ENCODE peak calls at places on chromosomes 11 and 22, in seven cellular contexts. A is SK-N-SH, R is HCT116, U is mammary epithelial cell, N is PC-3, E is fibroblast of lung, S is IMR-90. O is an unnamed sample. For H3K9me3, the result is how much of the 10 kb centered on the place peaks cover.

GRCh38 chr22:45891996-45892621 is 84.9 kb downstream of the WNT7B start:
- DNase-seq in A (no peak), R (no peak), U (no peak), N (no peak), E (no peak), S (no peak), O (peak)

GRCh38 chr11:47248664-47249377 is at the start of gene ACP2:
- DNase-seq in A (peak), R (peak), U (peak), N (peak), E (peak), S (peak), O (peak)

GRCh38 chr11:66543263-66544107 is 2.4 kb downstream of the ZDHHC24 start:
- DNase-seq in A (peak), R (no peak), U (no peak), N (no peak), E (peak), S (peak), O (peak)

GRCh38 chr11:17595526-17596309 is 48.7 kb downstream of the OTOG start:
- DNase-seq in A (no peak), R (no peak), U (no peak), N (no peak), E (no peak), S (no peak), O (no peak)

GRCh38 chr11:12376259-12376971 is 956 bp upstream of the PARVA start:
- DNase-seq in A (no peak), R (no peak), U (no peak), N (no peak), E (peak), S (peak), O (no peak)

GRCh38 chr11:6548121-6548520 is 51.0 kb downstream of the DNHD1 start:
- DNase-seq in A (no peak), R (no peak), U (no peak), N (no peak), E (no peak), S (no peak), O (no peak)

GRCh38 chr11:111205622-111206385 is 39.7 kb upstream of the POU2AF2 start:
- DNase-seq in A (no peak), R (no peak), U (no peak), N (peak), E (peak), S (no peak), O (no peak)

GRCh38 chr22:29311468-29312217 is 3.9 kb downstream of the RASL10A start:
- DNase-seq in A (peak), R (no peak), U (no peak), N (no peak), E (no peak), S (no peak), O (no peak)

GRCh38 chr11:119752946-119753345 is 23.9 kb upstream of the NECTIN1 start:
- DNase-seq in A (no peak), R (no peak), U (no peak), N (no peak), E (peak), S (no peak), O (no peak)

GRCh38 chr22:22893077-22893805 is 5.6 kb downstream of the IGLL5 start:
- DNase-seq in A (no peak), R (no peak), U (no peak), N (no peak), E (no peak), S (no peak), O (no peak)

GRCh38 chr11:80163011-80163410 is 722.2 kb upstream of the TENM4 start:
- DNase-seq in A (no peak), R (no peak), U (peak), N (peak), E (peak), S (peak), O (no peak)

GRCh38 chr11:41256060-41256459 is 203.4 kb downstream of the LRRC4C start:
- DNase-seq in A (no peak), R (no peak), U (no peak), N (no peak), E (no peak), S (no peak), O (no peak)

GRCh38 chr22:38112361-38112760 is 1.9 kb upstream of the BAIAP2L2 start:
- DNase-seq in A (no peak), R (no peak), U (no peak), N (no peak), E (no peak), S (no peak), O (no peak)

GRCh38 chr11:125679837-125680236 is 810 bp downstream of the ACRV1 start:
- DNase-seq in A (no peak), R (no peak), U (no peak), N (no peak), E (no peak), S (no peak), O (no peak)
- H3K9ac ChIP-seq in A (no peak), R (no peak), U (no peak), N (no peak), E (no peak), S (no peak), O (no peak)

DNA sequence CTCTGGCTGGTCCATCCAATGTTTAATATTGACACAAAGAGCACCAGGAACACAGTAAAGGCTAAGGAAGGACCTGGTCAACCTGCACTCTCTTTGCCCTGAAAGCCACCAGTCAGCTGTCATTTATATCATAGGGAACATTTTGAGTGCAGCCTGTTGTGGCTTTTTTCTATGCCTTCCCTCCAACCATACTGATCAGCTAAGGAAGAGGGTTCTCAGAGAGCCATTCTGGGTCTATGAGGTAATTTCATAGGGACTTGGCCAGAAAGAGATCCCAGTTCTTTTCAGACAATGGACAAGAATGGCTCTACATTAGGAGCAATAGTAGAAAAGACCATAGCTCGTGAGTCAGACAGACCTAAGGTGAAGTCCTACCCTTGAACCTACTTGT is 132.8 kb downstream of the CCDC34 start:
- DNase-seq in A (no peak), R (no peak), U (no peak), N (no peak), E (peak), S (no peak), O (no peak)
- H3K9me3 ChIP-seq in A (under half), R (under half), U (under half), N (under half), E (under half), S (under half), O (under half)

GRCh38 chr11:28621648-28622215 is 513.5 kb downstream of the METTL15 start:
- DNase-seq in A (no peak), R (no peak), U (no peak), N (no peak), E (peak), S (peak), O (no peak)
- H3K9ac ChIP-seq in A (no peak), R (no peak), U (no peak), N (no peak), E (no peak), S (no peak), O (no peak)

GRCh38 chr11:2645779-2646118 is 54.0 kb downstream of the KCNQ1OT1 start:
- DNase-seq in A (no peak), R (no peak), U (no peak), N (no peak), E (no peak), S (no peak), O (no peak)

GRCh38 chr11:2647167-2647566 is 52.6 kb downstream of the KCNQ1OT1 start:
- DNase-seq in A (no peak), R (no peak), U (no peak), N (no peak), E (no peak), S (no peak), O (no peak)

GRCh38 chr11:2647953-2648352 is 51.8 kb downstream of the KCNQ1OT1 start:
- DNase-seq in A (no peak), R (no peak), U (no peak), N (no peak), E (no peak), S (no peak), O (no peak)

GRCh38 chr11:2643746-2644145 is 56.0 kb downstream of the KCNQ1OT1 start:
- DNase-seq in A (no peak), R (no peak), U (no peak), N (no peak), E (no peak), S (no peak), O (no peak)

GRCh38 chr11:2644844-2645778 is 54.7 kb downstream of the KCNQ1OT1 start:
- DNase-seq in A (no peak), R (no peak), U (no peak), N (no peak), E (no peak), S (no peak), O (no peak)
- H3K9me3 ChIP-seq in A (under half), R (under half), U (under half), N (under half), E (under half), S (under half), O (half or more)

DNA sequence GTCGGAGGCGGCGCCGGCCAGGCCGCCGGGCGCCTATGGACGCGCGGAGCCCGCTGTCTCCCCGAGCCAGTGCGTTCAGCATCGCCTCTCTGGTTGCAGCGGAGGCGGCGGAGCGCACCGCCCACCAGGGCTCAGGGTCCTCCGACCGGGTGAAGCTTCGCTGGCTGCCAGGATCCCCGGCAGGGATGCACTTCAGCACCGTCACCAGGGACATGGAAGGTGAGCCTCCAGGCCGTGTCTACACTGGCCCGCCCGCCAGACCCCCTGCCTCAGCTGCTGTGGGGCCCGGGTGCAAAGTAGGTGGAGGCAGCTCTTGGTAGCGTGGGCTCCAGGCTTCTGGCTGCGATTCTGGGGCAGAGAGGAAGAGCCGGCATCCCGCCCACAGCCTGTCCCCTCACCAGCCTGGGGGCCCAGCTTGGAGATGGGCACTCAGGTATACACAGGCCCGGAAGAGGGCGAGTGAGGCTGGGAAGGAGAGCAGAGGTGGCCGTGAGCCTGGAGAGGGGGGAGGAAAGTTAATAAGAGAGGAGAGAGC is 1.1 kb upstream of the TBX1 start:
- DNase-seq in A (peak), R (no peak), U (no peak), N (no peak), E (no peak), S (no peak), O (peak)
- H3K9ac ChIP-seq in A (no peak), R (no peak), U (no peak), N (no peak), E (no peak), S (no peak), O (no peak)

GRCh38 chr22:47549741-47550340 is 787.4 kb downstream of the TBC1D22A start:
- DNase-seq in A (no peak), R (no peak), U (no peak), N (no peak), E (no peak), S (no peak), O (no peak)
- H3K9me3 ChIP-seq in A (under half), R (under half), U (half or more), N (under half), E (under half), S (under half), O (under half)

GRCh38 chr11:2989551-2989950 is 2.6 kb downstream of the NAP1L4 start:
- DNase-seq in A (no peak), R (no peak), U (no peak), N (no peak), E (no peak), S (no peak), O (no peak)

GRCh38 chr11:2988996-2989395 is 3.1 kb downstream of the NAP1L4 start:
- DNase-seq in A (no peak), R (no peak), U (peak), N (no peak), E (peak), S (peak), O (no peak)

GRCh38 chr11:2990617-2991476 is 1.3 kb downstream of the NAP1L4 start:
- DNase-seq in A (no peak), R (no peak), U (peak), N (peak), E (peak), S (no peak), O (no peak)

GRCh38 chr11:2987881-2988280 is 4.2 kb downstream of the NAP1L4 start:
- DNase-seq in A (no peak), R (no peak), U (no peak), N (no peak), E (peak), S (no peak), O (no peak)

GRCh38 chr11:2988361-2988762 is 3.8 kb downstream of the NAP1L4 start:
- DNase-seq in A (no peak), R (no peak), U (no peak), N (peak), E (peak), S (no peak), O (no peak)
- H3K9ac ChIP-seq in A (peak), R (no peak), U (peak), N (peak), E (no peak), S (no peak), O (peak)

DNA sequence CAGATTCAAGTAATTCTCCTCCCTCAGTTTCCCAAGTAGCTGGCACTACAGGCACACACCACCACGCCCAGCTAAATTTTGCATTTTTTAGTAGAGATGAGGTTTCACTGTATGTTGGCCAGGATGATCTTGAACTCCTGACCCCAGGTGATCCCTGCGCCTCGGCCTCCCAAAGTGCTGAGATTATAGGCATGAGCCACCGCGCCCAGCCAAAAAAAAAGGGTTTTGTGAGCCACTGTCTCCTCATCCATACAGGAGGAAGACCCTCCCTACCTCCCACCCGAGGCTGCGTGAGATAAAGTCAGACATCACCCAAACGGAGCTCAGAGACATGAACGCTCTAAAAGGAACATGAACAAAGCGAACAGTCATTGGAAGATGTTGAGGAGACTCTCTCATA is 745.7 kb downstream of the BRD1 start:
- DNase-seq in A (no peak), R (no peak), U (no peak), N (no peak), E (no peak), S (no peak), O (no peak)
- H3K9me3 ChIP-seq in A (under half), R (under half), U (under half), N (under half), E (under half), S (half or more), O (under half)

GRCh38 chr22:35961480-35961902 is 67.1 kb downstream of the RBFOX2 start:
- DNase-seq in A (peak), R (no peak), U (no peak), N (no peak), E (peak), S (peak), O (peak)
- H3K9ac ChIP-seq in A (peak), R (no peak), U (no peak), N (no peak), E (no peak), S (no peak), O (no peak)